ENCODE peak calls at places on chromosomes 2 and 18, in ten cellular contexts. K, J, P, H, F, X, B, Y, T and V are unnamed samples.

GRCh38 chr2:191341436-191341835 is 96.2 kb downstream of the MYO1B start:
- DNase-seq in K (no peak), J (no peak), P (no peak), H (no peak), F (no peak), X (no peak), B (no peak), Y (no peak), T (no peak), V (no peak)

GRCh38 chr2:164178835-164179470 is 442.3 kb downstream of the GRB14 start:
- DNase-seq in K (no peak), J (no peak), P (no peak), H (no peak), F (peak), X (peak), B (no peak), Y (no peak), T (no peak), V (no peak)

GRCh38 chr18:3529597-3529996 is 79.6 kb downstream of the TGIF1 start:
- DNase-seq in K (no peak), J (peak), P (no peak), H (no peak), F (no peak), X (peak), B (no peak), Y (no peak), T (no peak), V (no peak)

GRCh38 chr2:175373001-175373727 is 191.7 kb upstream of the ATP5MC3 start:
- DNase-seq in K (no peak), J (no peak), P (no peak), H (no peak), F (peak), X (peak), B (no peak), Y (no peak), T (peak), V (no peak)

GRCh38 chr2:120398051-120398960 is 52.4 kb downstream of the INHBB start:
- DNase-seq in K (no peak), J (no peak), P (no peak), H (no peak), F (no peak), X (peak), B (no peak), Y (no peak), T (no peak), V (no peak)

GRCh38 chr2:137924019-137924418 is 40.3 kb upstream of the HNMT start:
- DNase-seq in K (no peak), J (no peak), P (no peak), H (no peak), F (no peak), X (no peak), B (no peak), Y (no peak), T (no peak), V (no peak)

GRCh38 chr2:96771792-96772618 is 11.3 kb downstream of the CNNM4 start:
- DNase-seq in K (peak), J (no peak), P (no peak), H (no peak), F (no peak), X (no peak), B (no peak), Y (no peak), T (no peak), V (no peak)

GRCh38 chr2:173264603-173265366 is 89.9 kb upstream of the CDCA7 start:
- DNase-seq in K (peak), J (no peak), P (no peak), H (peak), F (no peak), X (no peak), B (no peak), Y (no peak), T (peak), V (no peak)

GRCh38 chr18:32910694-32911296 is 138.0 kb upstream of the KLHL14 start:
- DNase-seq in K (no peak), J (no peak), P (no peak), H (no peak), F (no peak), X (peak), B (no peak), Y (no peak), T (no peak), V (no peak)

GRCh38 chr18:48781041-48781989 is 169.4 kb downstream of the SMAD7 start:
- DNase-seq in K (no peak), J (peak), P (peak), H (no peak), F (peak), X (no peak), B (no peak), Y (no peak), T (no peak), V (peak)

GRCh38 chr2:219199470-219200211 is 6.9 kb upstream of the ZFAND2B start:
- DNase-seq in K (no peak), J (no peak), P (no peak), H (no peak), F (no peak), X (no peak), B (no peak), Y (no peak), T (no peak), V (no peak)

GRCh38 chr2:239106314-239106908 is 258.5 kb downstream of the TWIST2 start:
- DNase-seq in K (peak), J (no peak), P (no peak), H (no peak), F (peak), X (peak), B (no peak), Y (peak), T (no peak), V (peak)

GRCh38 chr2:74387346-74387745 is 7.2 kb upstream of the DCTN1 start:
- DNase-seq in K (no peak), J (no peak), P (no peak), H (no peak), F (peak), X (peak), B (no peak), Y (no peak), T (no peak), V (no peak)

GRCh38 chr2:45881970-45882581 is 230.6 kb downstream of the PRKCE start:
- DNase-seq in K (no peak), J (no peak), P (no peak), H (no peak), F (no peak), X (no peak), B (no peak), Y (no peak), T (no peak), V (no peak)

GRCh38 chr2:196590286-196590685 is 49.2 kb upstream of the CCDC150 start:
- DNase-seq in K (no peak), J (no peak), P (no peak), H (no peak), F (no peak), X (no peak), B (no peak), Y (no peak), T (no peak), V (no peak)

GRCh38 chr2:12061317-12061716 is 314.9 kb downstream of the LPIN1 start:
- DNase-seq in K (no peak), J (no peak), P (no peak), H (no peak), F (no peak), X (no peak), B (no peak), Y (no peak), T (no peak), V (no peak)

GRCh38 chr2:25347205-25347815 is 5.6 kb upstream of the DNMT3A start:
- DNase-seq in K (no peak), J (no peak), P (no peak), H (peak), F (peak), X (peak), B (no peak), Y (peak), T (no peak), V (no peak)

GRCh38 chr18:71450258-71450657 is 1093.9 kb downstream of the CBLN2 start:
- DNase-seq in K (no peak), J (peak), P (no peak), H (no peak), F (no peak), X (no peak), B (no peak), Y (no peak), T (no peak), V (no peak)

GRCh38 chr18:48798334-48799197 is 152.2 kb downstream of the SMAD7 start:
- DNase-seq in K (no peak), J (no peak), P (peak), H (peak), F (no peak), X (no peak), B (no peak), Y (no peak), T (no peak), V (peak)

GRCh38 chr2:209519271-209519670 is 95.4 kb downstream of the MAP2 start:
- DNase-seq in K (no peak), J (no peak), P (no peak), H (no peak), F (no peak), X (no peak), B (no peak), Y (no peak), T (no peak), V (no peak)

GRCh38 chr2:136131961-136132839 is 14.3 kb upstream of the CXCR4 start:
- DNase-seq in K (no peak), J (peak), P (no peak), H (peak), F (no peak), X (no peak), B (no peak), Y (no peak), T (no peak), V (no peak)

GRCh38 chr2:43950383-43951008 is 45.3 kb downstream of the LRPPRC start:
- DNase-seq in K (no peak), J (no peak), P (no peak), H (no peak), F (peak), X (peak), B (no peak), Y (no peak), T (peak), V (no peak)

GRCh38 chr18:46174317-46175039 is 70.3 kb downstream of the HAUS1 start:
- DNase-seq in K (peak), J (peak), P (no peak), H (peak), F (peak), X (peak), B (no peak), Y (peak), T (peak), V (peak)

GRCh38 chr18:54173980-54174611 is 50.4 kb downstream of the MBD2 start:
- DNase-seq in K (no peak), J (no peak), P (no peak), H (no peak), F (no peak), X (no peak), B (no peak), Y (no peak), T (no peak), V (no peak)

GRCh38 chr18:57440331-57441101 is 5.3 kb downstream of the ONECUT2 start:
- DNase-seq in K (no peak), J (no peak), P (no peak), H (no peak), F (no peak), X (no peak), B (no peak), Y (no peak), T (no peak), V (no peak)

GRCh38 chr18:23311346-23312103 is 141.6 kb upstream of the RIOK3 start:
- DNase-seq in K (no peak), J (no peak), P (peak), H (no peak), F (peak), X (peak), B (no peak), Y (no peak), T (no peak), V (no peak)

GRCh38 chr2:84395819-84396218 is 63.3 kb downstream of the SUCLG1 start:
- DNase-seq in K (no peak), J (no peak), P (no peak), H (no peak), F (peak), X (peak), B (no peak), Y (no peak), T (no peak), V (no peak)

GRCh38 chr2:147275943-147276342 is 568.9 kb upstream of the ACVR2A start:
- DNase-seq in K (peak), J (no peak), P (no peak), H (no peak), F (no peak), X (no peak), B (no peak), Y (no peak), T (no peak), V (no peak)

GRCh38 chr2:29304399-29304798 is 189.2 kb downstream of the CLIP4 start:
- DNase-seq in K (no peak), J (no peak), P (no peak), H (no peak), F (peak), X (peak), B (no peak), Y (no peak), T (no peak), V (no peak)

GRCh38 chr2:210842896-210843295 is 286.5 kb downstream of the CPS1 start:
- DNase-seq in K (no peak), J (no peak), P (no peak), H (no peak), F (no peak), X (no peak), B (no peak), Y (no peak), T (no peak), V (no peak)